ENCODE peak calls at places on chromosomes 2 and 18, in nine cellular contexts. One of them, this sample, is unnamed.

GRCh38 chr2:6080837-6081541 is 388.8 kb downstream of the SOX11 start:
- DNase-seq in mesothelial cell of epicardium: no peak
- DNase-seq in NCI-H1092: peak; percentile 5
- DNase-seq in SK-MEL-5: no peak
- DNase-seq in nephron progenitor cell: no peak
- DNase-seq in WERI-Rb-1: no peak
- DNase-seq in MCF 10A: no peak
- DNase-seq in adrenal gland: no peak
- DNase-seq in EL: no peak
- DNase-seq in this sample: no peak

GRCh38 chr18:5398269-5398668 is 102.7 kb upstream of the ZBTB14 start:
- DNase-seq in SK-MEL-5: no peak
- DNase-seq in WERI-Rb-1: no peak
- DNase-seq in EL: no peak
- DNase-seq in NCI-H1092: no peak
- DNase-seq in MCF 10A: no peak
- DNase-seq in mesothelial cell of epicardium: no peak
- DNase-seq in nephron progenitor cell: no peak
- DNase-seq in adrenal gland: no peak
- DNase-seq in this sample: no peak

GRCh38 chr18:79772865-79773696 is 24.7 kb upstream of the KCNG2 start:
- DNase-seq in adrenal gland: no peak
- DNase-seq in SK-MEL-5: no peak
- DNase-seq in EL: no peak
- DNase-seq in NCI-H1092: no peak
- DNase-seq in mesothelial cell of epicardium: peak; percentile 17
- DNase-seq in MCF 10A: no peak
- DNase-seq in nephron progenitor cell: no peak
- DNase-seq in WERI-Rb-1: no peak
- DNase-seq in this sample: no peak

GRCh38 chr2:201952212-201952611 is 81.4 kb upstream of the FZD7 start:
- DNase-seq in mesothelial cell of epicardium: no peak
- DNase-seq in WERI-Rb-1: no peak
- DNase-seq in NCI-H1092: no peak
- DNase-seq in SK-MEL-5: no peak
- DNase-seq in adrenal gland: no peak
- DNase-seq in EL: no peak
- DNase-seq in nephron progenitor cell: peak; percentile 68
- DNase-seq in MCF 10A: no peak
- DNase-seq in this sample: no peak

GRCh38 chr2:209472386-209472832 is 48.6 kb downstream of the MAP2 start:
- DNase-seq in EL: peak; percentile 62
- DNase-seq in WERI-Rb-1: no peak
- DNase-seq in NCI-H1092: no peak
- DNase-seq in nephron progenitor cell: no peak
- DNase-seq in mesothelial cell of epicardium: no peak
- DNase-seq in MCF 10A: peak; percentile 82
- DNase-seq in SK-MEL-5: no peak
- DNase-seq in adrenal gland: no peak
- DNase-seq in this sample: no peak

GRCh38 chr2:198127627-198128026 is 323.2 kb downstream of the PLCL1 start:
- DNase-seq in nephron progenitor cell: peak; percentile 18
- DNase-seq in mesothelial cell of epicardium: no peak
- DNase-seq in WERI-Rb-1: peak; percentile 49
- DNase-seq in SK-MEL-5: peak; percentile 65
- DNase-seq in EL: peak; percentile 43
- DNase-seq in NCI-H1092: peak; percentile 34
- DNase-seq in adrenal gland: peak; percentile 56
- DNase-seq in MCF 10A: peak; percentile 76
- DNase-seq in this sample: peak; percentile 71

GRCh38 chr2:14194233-14194632 is 438.3 kb upstream of the LRATD1 start:
- DNase-seq in NCI-H1092: no peak
- DNase-seq in nephron progenitor cell: no peak
- DNase-seq in WERI-Rb-1: no peak
- DNase-seq in mesothelial cell of epicardium: no peak
- DNase-seq in EL: no peak
- DNase-seq in SK-MEL-5: no peak
- DNase-seq in MCF 10A: no peak
- DNase-seq in adrenal gland: no peak
- DNase-seq in this sample: peak; percentile 33

GRCh38 chr2:119516121-119516520 is 8.2 kb downstream of the SCTR start:
- DNase-seq in nephron progenitor cell: no peak
- DNase-seq in adrenal gland: no peak
- DNase-seq in NCI-H1092: no peak
- DNase-seq in EL: no peak
- DNase-seq in SK-MEL-5: no peak
- DNase-seq in MCF 10A: no peak
- DNase-seq in mesothelial cell of epicardium: no peak
- DNase-seq in WERI-Rb-1: no peak
- DNase-seq in this sample: no peak

GRCh38 chr2:31193066-31193396 is 24.3 kb downstream of the CAPN14 start:
- DNase-seq in nephron progenitor cell: no peak
- DNase-seq in mesothelial cell of epicardium: no peak
- DNase-seq in WERI-Rb-1: no peak
- DNase-seq in EL: no peak
- DNase-seq in SK-MEL-5: no peak
- DNase-seq in MCF 10A: no peak
- DNase-seq in NCI-H1092: no peak
- DNase-seq in adrenal gland: no peak
- DNase-seq in this sample: no peak

GRCh38 chr2:103396152-103396551 is 634.3 kb downstream of the TMEM182 start:
- DNase-seq in adrenal gland: no peak
- DNase-seq in MCF 10A: no peak
- DNase-seq in nephron progenitor cell: no peak
- DNase-seq in NCI-H1092: no peak
- DNase-seq in WERI-Rb-1: no peak
- DNase-seq in mesothelial cell of epicardium: no peak
- DNase-seq in EL: no peak
- DNase-seq in SK-MEL-5: no peak
- DNase-seq in this sample: no peak

GRCh38 chr2:230591850-230592249 is 120.8 kb upstream of the CAB39 start:
- DNase-seq in SK-MEL-5: no peak
- DNase-seq in mesothelial cell of epicardium: no peak
- DNase-seq in MCF 10A: no peak
- DNase-seq in NCI-H1092: no peak
- DNase-seq in adrenal gland: no peak
- DNase-seq in nephron progenitor cell: no peak
- DNase-seq in EL: no peak
- DNase-seq in WERI-Rb-1: no peak
- DNase-seq in this sample: no peak

GRCh38 chr2:65800998-65801397 is 368.6 kb upstream of the SPRED2 start:
- DNase-seq in mesothelial cell of epicardium: no peak
- DNase-seq in EL: peak; percentile 31
- DNase-seq in WERI-Rb-1: peak; percentile 44
- DNase-seq in MCF 10A: peak; percentile 49
- DNase-seq in NCI-H1092: no peak
- DNase-seq in nephron progenitor cell: no peak
- DNase-seq in SK-MEL-5: peak; percentile 69
- DNase-seq in adrenal gland: no peak
- DNase-seq in this sample: no peak

GRCh38 chr2:104874230-104874629 is 20.3 kb downstream of the POU3F3 start:
- DNase-seq in WERI-Rb-1: no peak
- DNase-seq in nephron progenitor cell: no peak
- DNase-seq in NCI-H1092: no peak
- DNase-seq in EL: no peak
- DNase-seq in MCF 10A: no peak
- DNase-seq in SK-MEL-5: no peak
- DNase-seq in mesothelial cell of epicardium: no peak
- DNase-seq in adrenal gland: no peak
- DNase-seq in this sample: no peak

GRCh38 chr2:62904344-62904743 is 146.3 kb upstream of the OTX1 start:
- DNase-seq in NCI-H1092: no peak
- DNase-seq in adrenal gland: no peak
- DNase-seq in MCF 10A: no peak
- DNase-seq in EL: no peak
- DNase-seq in nephron progenitor cell: no peak
- DNase-seq in WERI-Rb-1: no peak
- DNase-seq in mesothelial cell of epicardium: no peak
- DNase-seq in SK-MEL-5: no peak
- DNase-seq in this sample: no peak

GRCh38 chr18:35713545-35713944 is 132.0 kb downstream of the GALNT1 start:
- DNase-seq in SK-MEL-5: no peak
- DNase-seq in adrenal gland: no peak
- DNase-seq in MCF 10A: no peak
- DNase-seq in nephron progenitor cell: no peak
- DNase-seq in mesothelial cell of epicardium: no peak
- DNase-seq in NCI-H1092: no peak
- DNase-seq in EL: peak; percentile 69
- DNase-seq in WERI-Rb-1: no peak
- DNase-seq in this sample: no peak

GRCh38 chr2:220593526-220593925 is 966.1 kb downstream of the SLC4A3 start:
- DNase-seq in adrenal gland: no peak
- DNase-seq in mesothelial cell of epicardium: no peak
- DNase-seq in WERI-Rb-1: no peak
- DNase-seq in EL: no peak
- DNase-seq in nephron progenitor cell: no peak
- DNase-seq in MCF 10A: no peak
- DNase-seq in NCI-H1092: no peak
- DNase-seq in SK-MEL-5: no peak
- DNase-seq in this sample: no peak

GRCh38 chr2:10629819-10630532 is 59.8 kb downstream of the NOL10 start:
- DNase-seq in mesothelial cell of epicardium: no peak
- DNase-seq in EL: no peak
- DNase-seq in WERI-Rb-1: no peak
- DNase-seq in adrenal gland: no peak
- DNase-seq in nephron progenitor cell: no peak
- DNase-seq in MCF 10A: no peak
- DNase-seq in NCI-H1092: no peak
- DNase-seq in SK-MEL-5: no peak
- DNase-seq in this sample: no peak

GRCh38 chr2:110866036-110866435 is 133.7 kb downstream of the ACOXL start:
- DNase-seq in MCF 10A: no peak
- DNase-seq in NCI-H1092: no peak
- DNase-seq in WERI-Rb-1: no peak
- DNase-seq in EL: no peak
- DNase-seq in adrenal gland: no peak
- DNase-seq in mesothelial cell of epicardium: no peak
- DNase-seq in nephron progenitor cell: no peak
- DNase-seq in SK-MEL-5: no peak
- DNase-seq in this sample: no peak

GRCh38 chr18:47928466-47928865 is 2.0 kb downstream of the SMAD2 start:
- DNase-seq in adrenal gland: no peak
- DNase-seq in SK-MEL-5: no peak
- DNase-seq in nephron progenitor cell: no peak
- DNase-seq in NCI-H1092: no peak
- DNase-seq in MCF 10A: peak; percentile 23
- DNase-seq in WERI-Rb-1: no peak
- DNase-seq in EL: no peak
- DNase-seq in mesothelial cell of epicardium: no peak
- DNase-seq in this sample: no peak

GRCh38 chr2:95030496-95030895 is 5.0 kb downstream of the MAL start:
- DNase-seq in mesothelial cell of epicardium: no peak
- DNase-seq in adrenal gland: no peak
- DNase-seq in MCF 10A: no peak
- DNase-seq in EL: peak; percentile 41
- DNase-seq in SK-MEL-5: no peak
- DNase-seq in NCI-H1092: no peak
- DNase-seq in WERI-Rb-1: no peak
- DNase-seq in nephron progenitor cell: no peak
- DNase-seq in this sample: no peak

GRCh38 chr2:215817046-215817445 is 196.3 kb downstream of the MREG start:
- DNase-seq in NCI-H1092: no peak
- DNase-seq in WERI-Rb-1: peak; percentile 30
- DNase-seq in adrenal gland: no peak
- DNase-seq in MCF 10A: no peak
- DNase-seq in SK-MEL-5: no peak
- DNase-seq in nephron progenitor cell: no peak
- DNase-seq in EL: no peak
- DNase-seq in mesothelial cell of epicardium: no peak
- DNase-seq in this sample: no peak

GRCh38 chr2:145875011-145875410 is 1355.1 kb upstream of the ZEB2 start:
- DNase-seq in adrenal gland: no peak
- DNase-seq in EL: no peak
- DNase-seq in mesothelial cell of epicardium: no peak
- DNase-seq in NCI-H1092: no peak
- DNase-seq in SK-MEL-5: no peak
- DNase-seq in WERI-Rb-1: no peak
- DNase-seq in nephron progenitor cell: no peak
- DNase-seq in MCF 10A: no peak
- DNase-seq in this sample: no peak

GRCh38 chr2:12412898-12413305 is 303.8 kb upstream of the TRIB2 start:
- DNase-seq in EL: peak; percentile 11
- DNase-seq in SK-MEL-5: no peak
- DNase-seq in MCF 10A: no peak
- DNase-seq in WERI-Rb-1: no peak
- DNase-seq in mesothelial cell of epicardium: no peak
- DNase-seq in NCI-H1092: no peak
- DNase-seq in nephron progenitor cell: no peak
- DNase-seq in adrenal gland: no peak
- DNase-seq in this sample: no peak

GRCh38 chr2:27461118-27461517 is 18.9 kb downstream of the KRTCAP3 start:
- DNase-seq in WERI-Rb-1: no peak
- DNase-seq in nephron progenitor cell: no peak
- DNase-seq in NCI-H1092: no peak
- DNase-seq in MCF 10A: no peak
- DNase-seq in SK-MEL-5: no peak
- DNase-seq in adrenal gland: no peak
- DNase-seq in mesothelial cell of epicardium: no peak
- DNase-seq in EL: no peak
- DNase-seq in this sample: no peak

GRCh38 chr2:46776687-46777327 is 138.8 kb downstream of the MCFD2 start:
- DNase-seq in mesothelial cell of epicardium: no peak
- DNase-seq in nephron progenitor cell: peak; percentile 50
- DNase-seq in adrenal gland: peak; percentile 72
- DNase-seq in MCF 10A: peak; percentile 81
- DNase-seq in NCI-H1092: no peak
- DNase-seq in EL: peak; percentile 68
- DNase-seq in WERI-Rb-1: peak; percentile 73
- DNase-seq in SK-MEL-5: peak; percentile 81
- DNase-seq in this sample: peak; percentile 14

GRCh38 chr18:79542876-79543750 is 136.5 kb upstream of the CTDP1 start:
- DNase-seq in adrenal gland: no peak
- DNase-seq in mesothelial cell of epicardium: no peak
- DNase-seq in EL: no peak
- DNase-seq in NCI-H1092: no peak
- DNase-seq in MCF 10A: no peak
- DNase-seq in SK-MEL-5: no peak
- DNase-seq in nephron progenitor cell: no peak
- DNase-seq in WERI-Rb-1: no peak
- DNase-seq in this sample: no peak

GRCh38 chr18:67302043-67302442 is 214.5 kb downstream of the DSEL start:
- DNase-seq in MCF 10A: peak; percentile 25
- DNase-seq in nephron progenitor cell: no peak
- DNase-seq in EL: peak; percentile 46
- DNase-seq in mesothelial cell of epicardium: no peak
- DNase-seq in NCI-H1092: no peak
- DNase-seq in WERI-Rb-1: no peak
- DNase-seq in SK-MEL-5: no peak
- DNase-seq in adrenal gland: no peak
- DNase-seq in this sample: no peak

GRCh38 chr2:196271786-196272185 is 100.4 kb upstream of the STK17B start:
- DNase-seq in mesothelial cell of epicardium: no peak
- DNase-seq in EL: no peak
- DNase-seq in SK-MEL-5: no peak
- DNase-seq in WERI-Rb-1: no peak
- DNase-seq in adrenal gland: no peak
- DNase-seq in nephron progenitor cell: no peak
- DNase-seq in NCI-H1092: no peak
- DNase-seq in MCF 10A: no peak
- DNase-seq in this sample: no peak

GRCh38 chr2:32697156-32697555 is 69.3 kb downstream of the TTC27 start:
- DNase-seq in WERI-Rb-1: no peak
- DNase-seq in SK-MEL-5: no peak
- DNase-seq in EL: peak; percentile 67
- DNase-seq in mesothelial cell of epicardium: no peak
- DNase-seq in adrenal gland: no peak
- DNase-seq in nephron progenitor cell: no peak
- DNase-seq in MCF 10A: peak; percentile 58
- DNase-seq in NCI-H1092: no peak
- DNase-seq in this sample: no peak

GRCh38 chr2:190948671-190949070 is 65.3 kb downstream of the STAT1 start:
- DNase-seq in mesothelial cell of epicardium: no peak
- DNase-seq in EL: peak; percentile 75
- DNase-seq in NCI-H1092: no peak
- DNase-seq in adrenal gland: no peak
- DNase-seq in SK-MEL-5: no peak
- DNase-seq in WERI-Rb-1: no peak
- DNase-seq in MCF 10A: no peak
- DNase-seq in nephron progenitor cell: no peak
- DNase-seq in this sample: no peak

GRCh38 chr2:226154610-226155009 is 645.0 kb downstream of the IRS1 start:
- DNase-seq in MCF 10A: no peak
- DNase-seq in EL: no peak
- DNase-seq in SK-MEL-5: peak; percentile 26
- DNase-seq in nephron progenitor cell: no peak
- DNase-seq in adrenal gland: no peak
- DNase-seq in WERI-Rb-1: no peak
- DNase-seq in mesothelial cell of epicardium: no peak
- DNase-seq in NCI-H1092: no peak
- DNase-seq in this sample: no peak

This sample was measured in NCI-H774.